ENCODE peak calls at places on chromosomes 11 and 22, in five cellular contexts. K is activated CD4-positive, alpha-beta T cell treated with anti-CD3 and anti-CD28 coated beads for 24 hours; F is KBM-7; A is activated T-helper 1 cell treated with anti-CD3 and anti-CD28 coated beads, Interleukin-12 subunit alpha, Interleukin-12 subunit beta, Interleukin-2, Interleukin-4 antibody, amounts not matched to agents 30 ng/mL and 10 ng/mL and 1 ng/mL, durations not matched to agents 14 hours and 24 hours and 36 hours; R is naive B cell. S is an unnamed sample.

GRCh38 chr11:2891291-2891690 is 5.7 kb upstream of the CDKN1C start:
- DNase-seq in K (no peak), F (no peak), A (no peak), R (no peak), S (no peak)

GRCh38 chr11:126163074-126163700 is 48.3 kb downstream of the RPUSD4 start:
- DNase-seq in K (no peak), F (no peak), A (no peak), R (no peak), S (no peak)

GRCh38 chr11:117676501-117676900 is 120.5 kb downstream of the DSCAML1 start:
- DNase-seq in K (no peak), F (no peak), A (no peak), R (no peak), S (no peak)

GRCh38 chr22:49371325-49372110 is 456.2 kb downstream of the BRD1 start:
- DNase-seq in K (no peak), F (no peak), A (no peak), R (no peak), S (no peak)

GRCh38 chr22:30863161-30863833 is 105.3 kb downstream of the MORC2 start:
- DNase-seq in K (no peak), F (no peak), A (no peak), R (no peak), S (no peak)

GRCh38 chr22:23305922-23306374 is 125.6 kb downstream of the BCR start:
- DNase-seq in K (no peak), F (no peak), A (no peak), R (no peak), S (no peak)

GRCh38 chr11:2589538-2589934 is 110.3 kb downstream of the KCNQ1OT1 start:
- DNase-seq in K (no peak), F (no peak), A (no peak), R (no peak), S (no peak)

GRCh38 chr11:35523861-35524260 is 1.6 kb downstream of the PAMR1 start:
- DNase-seq in K (no peak), F (no peak), A (no peak), R (no peak), S (no peak)

GRCh38 chr22:30159561-30160353 is 79.5 kb downstream of the HORMAD2 start:
- DNase-seq in K (no peak), F (no peak), A (no peak), R (no peak), S (no peak)

GRCh38 chr11:102831128-102831708 is 12.2 kb downstream of the MMP3 start:
- DNase-seq in K (no peak), F (peak; percentile 9), A (no peak), R (no peak), S (no peak)